ENCODE peak calls at places on chromosomes 11 and 22, in nine cellular contexts. J, W, Y, C, B, X, R, S and U are unnamed samples.
A peak's percentile ranks its signal among the peaks of the same experiment; 100 is the strongest.

GRCh38 chr11:63565728-63566127 is 2.5 kb upstream of the PLAAT2 start:
- DNase-seq in Y (no peak), R (no peak), X (no peak), W (no peak), C (no peak), J (no peak), S (no peak), B (no peak), U (no peak)

GRCh38 chr11:69916806-69917387 is 97.7 kb upstream of the FGF3 start:
- DNase-seq in W (no peak), S (no peak), C (no peak), X (no peak), Y (no peak), J (no peak), R (no peak), B (peak; percentile 0), U (no peak)

GRCh38 chr11:11480951-11481350 is 127.9 kb upstream of the CSNK2A3 start:
- DNase-seq in J (peak; percentile 38), Y (no peak), B (no peak), C (no peak), X (no peak), R (no peak), W (no peak), S (no peak), U (no peak)

GRCh38 chr11:114366331-114367243 is 33.7 kb downstream of the C11orf71 start:
- DNase-seq in S (peak; percentile 74), Y (no peak), W (no peak), C (no peak), X (no peak), B (no peak), R (no peak), J (peak; percentile 92), U (no peak)

GRCh38 chr22:26476705-26477340 is 6.8 kb downstream of the HPS4 start:
- DNase-seq in Y (no peak), C (no peak), W (no peak), S (peak; percentile 16), X (no peak), B (no peak), J (peak; percentile 55), R (no peak), U (no peak)

GRCh38 chr22:38766076-38766777 is 10.4 kb upstream of the SUN2 start:
- DNase-seq in W (no peak), Y (peak; percentile 35), C (peak; percentile 89), B (peak; percentile 58), S (no peak), X (peak; percentile 70), J (peak; percentile 64), R (peak; percentile 26), U (peak; percentile 38)

GRCh38 chr22:39482768-39483167 is 19.3 kb upstream of the MIEF1 start:
- DNase-seq in S (no peak), W (no peak), Y (no peak), R (no peak), J (peak; percentile 64), X (no peak), C (no peak), B (no peak), U (no peak)

GRCh38 chr11:17602105-17603001 is 55.3 kb downstream of the OTOG start:
- DNase-seq in B (no peak), X (no peak), W (peak; percentile 57), Y (no peak), C (peak; percentile 36), S (no peak), J (no peak), R (no peak), U (no peak)

GRCh38 chr22:20243545-20244249 is 24.4 kb downstream of the RTN4R start:
- DNase-seq in S (peak; percentile 38), Y (no peak), C (peak; percentile 76), R (peak; percentile 44), J (peak; percentile 71), B (peak; percentile 84), X (no peak), W (peak; percentile 88), U (peak; percentile 75)

GRCh38 chr11:45930031-45930794 is 7.8 kb downstream of the LARGE2 start:
- DNase-seq in W (peak; percentile 95), J (no peak), X (no peak), S (no peak), R (peak; percentile 96), B (no peak), Y (peak; percentile 83), C (peak; percentile 93), U (peak; percentile 62)

GRCh38 chr11:73570415-73571114 is 27.3 kb downstream of the FAM168A start:
- DNase-seq in B (no peak), Y (no peak), J (peak; percentile 72), S (no peak), C (no peak), R (no peak), X (no peak), W (no peak), U (no peak)

GRCh38 chr11:70247710-70248072 is 22.8 kb upstream of the PPFIA1 start:
- DNase-seq in W (no peak), Y (no peak), B (no peak), C (no peak), R (no peak), J (no peak), X (no peak), S (no peak), U (peak; percentile 38)

GRCh38 chr11:86396403-86396802 is 21.7 kb downstream of the CCDC81 start:
- DNase-seq in X (no peak), R (no peak), W (no peak), Y (no peak), J (peak; percentile 84), S (peak; percentile 15), B (no peak), C (no peak), U (no peak)

GRCh38 chr11:10809373-10810199 is 860 bp upstream of the EIF4G2 start:
- DNase-seq in X (no peak), B (no peak), R (peak; percentile 40), Y (peak; percentile 34), W (peak; percentile 91), J (peak; percentile 80), C (peak; percentile 68), S (peak; percentile 29), U (no peak)

DNA sequence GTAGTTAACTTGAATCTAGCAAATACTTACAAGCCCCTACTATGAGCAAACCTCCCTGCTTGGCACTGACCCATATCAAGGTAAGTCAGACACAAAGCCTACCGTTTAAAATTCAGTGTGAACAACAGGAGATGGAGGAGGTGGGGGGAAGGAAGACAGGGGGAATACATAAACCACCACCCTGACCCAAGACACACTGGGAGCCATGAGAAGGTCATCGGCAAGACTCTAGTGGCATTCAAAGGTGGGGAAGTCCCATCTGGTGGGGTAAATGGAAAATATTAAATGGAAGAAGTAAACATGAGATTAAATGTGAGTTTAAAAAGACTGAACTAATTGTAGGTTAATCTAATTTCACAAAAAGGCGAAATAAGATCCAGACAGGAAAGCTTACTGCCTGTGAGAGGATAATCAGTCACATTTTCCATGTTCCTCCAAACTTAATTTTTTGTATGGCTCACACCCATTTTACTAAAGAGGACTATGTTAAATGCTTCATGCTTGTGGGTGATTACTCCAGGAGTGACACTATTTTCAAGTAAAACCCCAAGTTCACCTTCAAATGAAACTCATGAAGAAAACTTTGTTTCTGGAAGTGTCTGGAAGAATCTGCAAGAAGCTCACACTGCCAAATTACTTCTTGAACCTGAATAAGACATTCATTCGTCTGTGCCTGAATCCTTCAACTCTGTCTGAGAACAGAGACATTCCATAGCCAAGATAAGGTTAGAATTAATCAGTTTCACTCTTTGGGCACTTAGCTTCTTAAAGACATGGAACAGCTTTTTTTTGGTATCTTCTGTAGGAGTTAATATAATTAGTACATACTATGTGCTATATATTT is 51.7 kb downstream of the PITPNB start:
- DNase-seq in W (no peak), S (no peak), Y (no peak), B (no peak), X (no peak), J (no peak), R (no peak), C (no peak), U (no peak)
- H3K27ac ChIP-seq in W (no peak overlapping the region), S (peak overlapping the region; percentile 98), Y (no peak overlapping the region), B (peak overlapping the region; percentile 96), X (no peak overlapping the region), J (peak overlapping the region; percentile 100), R (no peak overlapping the region), C (peak overlapping the region; percentile 50), U (peak overlapping the region; percentile 83)

DNA sequence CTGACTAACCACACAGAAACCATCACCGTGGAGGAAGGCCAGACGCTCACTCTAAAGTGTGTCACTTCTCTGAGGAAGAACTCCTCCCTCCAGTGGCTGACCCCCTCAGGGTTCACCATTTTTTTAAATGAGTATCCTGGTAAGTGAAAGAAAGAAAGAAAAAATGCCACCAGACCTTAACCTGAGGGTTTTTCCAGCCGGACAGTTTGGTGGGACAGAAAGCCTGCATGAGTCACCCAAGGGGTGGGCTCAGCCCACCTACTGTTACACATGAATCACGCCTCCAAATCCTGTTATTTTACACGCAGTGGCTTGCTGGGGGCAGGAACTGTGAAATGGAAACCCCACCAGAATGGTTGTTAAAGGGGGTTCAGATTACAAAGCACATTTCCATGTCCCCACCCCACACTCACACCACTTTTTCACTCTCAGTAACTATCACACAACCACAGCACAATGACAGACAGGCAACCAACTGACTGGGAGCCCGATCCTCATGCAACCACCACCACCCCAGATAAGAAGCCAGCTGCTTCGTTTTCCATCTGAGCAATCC is 11.9 kb downstream of the CRTAM start:
- DNase-seq in S (no peak), W (no peak), B (no peak), R (no peak), J (peak; percentile 57), X (no peak), C (no peak), Y (no peak), U (no peak)
- H3K27ac ChIP-seq in S (no peak overlapping the region), W (peak overlapping the region; percentile 17), B (no peak overlapping the region), R (no peak overlapping the region), J (no peak overlapping the region), X (no peak overlapping the region), C (no peak overlapping the region), Y (no peak overlapping the region), U (no peak overlapping the region)

GRCh38 chr22:46706060-46706459 is 32.0 kb downstream of the CERK start:
- DNase-seq in C (no peak), X (no peak), Y (no peak), W (no peak), S (no peak), R (no peak), B (no peak), J (no peak), U (no peak)
- H3K27ac ChIP-seq in C (no peak overlapping the region), X (no peak overlapping the region), Y (no peak overlapping the region), W (no peak overlapping the region), S (no peak overlapping the region), R (no peak overlapping the region), B (no peak overlapping the region), J (no peak overlapping the region), U (peak overlapping the region; percentile 15)

DNA sequence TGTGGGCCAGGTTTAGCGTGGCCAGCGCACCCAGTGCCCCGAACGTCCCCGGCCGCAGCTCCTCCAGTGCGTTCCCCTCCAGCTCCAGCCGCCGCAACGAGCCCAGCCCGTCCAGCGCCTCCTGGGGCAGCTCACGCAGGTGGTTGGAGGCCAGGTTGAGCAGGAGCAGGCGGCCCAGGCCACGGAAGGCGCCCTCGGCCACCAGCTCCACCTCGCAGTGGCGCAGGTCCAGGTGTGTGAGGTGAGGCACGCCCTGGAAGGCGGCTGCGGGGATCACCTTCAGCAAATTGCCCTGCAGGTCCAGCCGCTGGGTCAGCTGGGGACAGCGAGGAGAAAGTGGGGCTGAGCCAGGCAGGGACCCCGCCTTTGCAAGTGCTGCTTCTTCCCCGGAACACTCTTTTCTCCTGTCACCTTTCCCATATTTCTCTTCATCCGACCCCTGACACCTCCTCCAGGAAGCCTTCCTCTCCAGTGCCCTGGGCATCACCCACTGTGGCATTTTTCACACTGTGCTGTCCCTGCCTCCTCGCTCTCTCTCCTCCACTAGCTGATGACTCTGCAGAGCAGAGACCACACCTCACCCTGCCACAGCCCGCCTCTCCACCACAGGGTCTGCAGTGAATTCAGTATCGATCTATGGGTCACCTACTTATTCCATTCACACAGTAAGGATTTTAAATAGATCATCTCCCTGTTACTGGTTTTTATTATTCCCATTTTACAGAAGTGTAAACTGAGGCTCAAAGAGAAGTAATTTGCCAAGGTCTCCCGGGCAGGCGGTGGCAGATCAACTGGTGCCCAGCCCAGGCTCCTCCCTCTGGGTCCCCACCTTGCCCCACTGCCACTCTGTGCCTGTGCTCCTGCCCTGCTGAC is 1.9 kb downstream of the CHADL start:
- DNase-seq in Y (no peak), X (no peak), J (no peak), W (no peak), B (no peak), S (no peak), C (no peak), R (no peak), U (no peak)
- H3K27ac ChIP-seq in Y (no peak overlapping the region), X (no peak overlapping the region), J (no peak overlapping the region), W (no peak overlapping the region), B (no peak overlapping the region), S (no peak overlapping the region), C (no peak overlapping the region), R (no peak overlapping the region), U (peak overlapping the region; percentile 88)